ENCODE peak calls at places on chromosomes 2 and 18, in six cellular contexts. L, B, K, M, Q and Y are unnamed samples.

GRCh38 chr18:21672868-21673267 is 31.7 kb downstream of the ABHD3 start:
- DNase-seq in L (peak; percentile 23), B (no peak), K (peak; percentile 93), M (peak; percentile 11), Q (no peak), Y (no peak)

GRCh38 chr2:47265751-47266231 is 110.7 kb upstream of the STPG4 start:
- DNase-seq in L (no peak), B (no peak), K (no peak), M (no peak), Q (no peak), Y (no peak)

GRCh38 chr2:200863655-200864205 is 728 bp downstream of the CLK1 start:
- DNase-seq in L (peak; percentile 16), B (no peak), K (no peak), M (no peak), Q (no peak), Y (no peak)

GRCh38 chr18:74252032-74252380 is 39.8 kb downstream of the CYB5A start:
- DNase-seq in L (no peak), B (no peak), K (no peak), M (peak; percentile 66), Q (no peak), Y (no peak)

GRCh38 chr2:201786471-201786870 is 5.7 kb upstream of the ALS2 start:
- DNase-seq in L (no peak), B (no peak), K (no peak), M (no peak), Q (no peak), Y (no peak)

GRCh38 chr2:25380586-25381360 is 39.0 kb upstream of the DNMT3A start:
- DNase-seq in L (no peak), B (no peak), K (no peak), M (no peak), Q (peak; percentile 40), Y (no peak)

GRCh38 chr2:34492781-34493455 is 893.8 kb upstream of the FAM98A start:
- DNase-seq in L (no peak), B (no peak), K (no peak), M (no peak), Q (no peak), Y (no peak)

GRCh38 chr18:79425573-79425895 is 29.8 kb downstream of the NFATC1 start:
- DNase-seq in L (no peak), B (no peak), K (no peak), M (no peak), Q (no peak), Y (no peak)

GRCh38 chr2:135169900-135170753 is 118.0 kb downstream of the RAB3GAP1 start:
- DNase-seq in L (no peak), B (no peak), K (no peak), M (no peak), Q (no peak), Y (peak; percentile 34)

GRCh38 chr2:6917761-6918421 is 679 bp downstream of the RNF144A start:
- DNase-seq in L (no peak), B (peak; percentile 29), K (no peak), M (no peak), Q (peak; percentile 73), Y (no peak)

GRCh38 chr2:6917071-6917760 is at the start of gene RNF144A:
- DNase-seq in L (peak; percentile 36), B (peak; percentile 71), K (no peak), M (peak; percentile 64), Q (peak; percentile 87), Y (no peak)

GRCh38 chr2:6921321-6921922 is 4.2 kb downstream of the RNF144A start:
- DNase-seq in L (no peak), B (no peak), K (no peak), M (no peak), Q (no peak), Y (no peak)

GRCh38 chr2:6922201-6922656 is 5.0 kb downstream of the RNF144A start:
- DNase-seq in L (no peak), B (no peak), K (no peak), M (no peak), Q (no peak), Y (no peak)

GRCh38 chr2:6919912-6920905 is 3.0 kb downstream of the RNF144A start:
- DNase-seq in L (no peak), B (no peak), K (no peak), M (no peak), Q (no peak), Y (no peak)
- H3K27ac ChIP-seq in L (peak overlapping the region; percentile 47), B (no peak overlapping the region), K (no peak overlapping the region), M (no peak overlapping the region), Q (no peak overlapping the region), Y (no peak overlapping the region)

GRCh38 chr2:121211689-121212151 is 73.3 kb downstream of the TFCP2L1 start:
- DNase-seq in L (no peak), B (no peak), K (no peak), M (no peak), Q (no peak), Y (no peak)
- H3K27ac ChIP-seq in L (no peak overlapping the region), B (no peak overlapping the region), K (no peak overlapping the region), M (no peak overlapping the region), Q (no peak overlapping the region), Y (no peak overlapping the region)

GRCh38 chr2:20366672-20367116 is 16.1 kb upstream of the PUM2 start:
- DNase-seq in L (no peak), B (no peak), K (no peak), M (no peak), Q (no peak), Y (no peak)
- H3K27ac ChIP-seq in L (no peak overlapping the region), B (no peak overlapping the region), K (no peak overlapping the region), M (no peak overlapping the region), Q (no peak overlapping the region), Y (no peak overlapping the region)

DNA sequence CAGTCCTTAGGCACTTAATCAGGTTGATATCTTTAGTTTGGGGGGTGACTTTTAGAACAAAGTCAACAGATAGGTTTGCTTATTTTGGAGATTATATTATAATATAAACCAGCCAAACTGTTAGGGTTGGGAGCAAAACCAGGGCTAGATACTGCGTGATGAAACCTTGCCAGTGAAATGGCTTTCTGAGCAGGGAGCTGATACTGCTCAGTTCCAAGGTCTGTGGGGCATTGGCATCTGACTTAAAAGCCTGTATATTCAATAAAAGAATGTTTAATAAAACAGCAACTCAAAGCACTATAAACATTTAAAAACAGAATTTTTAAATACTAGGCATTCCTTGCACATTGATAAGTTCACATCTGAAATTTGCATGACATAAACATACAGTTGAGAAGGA is 19.3 kb downstream of the PTPRM start:
- DNase-seq in L (no peak), B (no peak), K (no peak), M (no peak), Q (no peak), Y (no peak)
- H3K27ac ChIP-seq in L (no peak overlapping the region), B (no peak overlapping the region), K (no peak overlapping the region), M (no peak overlapping the region), Q (no peak overlapping the region), Y (no peak overlapping the region)